ENCODE peak calls at places on chromosomes 11 and 22, in six cellular contexts. B is GM23248, C is GM23338, V is PC-3, N is MM.1S, Y is SK-N-SH. M is an unnamed sample. For H3F3A and H3K9me2, the result is how much of the 10 kb centered on the place peaks cover.

GRCh38 chr11:116445108-116446047 is 327.4 kb downstream of the BUD13 start:
- DNase-seq in B (no peak), C (peak), V (no peak), N (no peak), Y (no peak), M (no peak)

GRCh38 chr11:26477406-26477805 is 94.7 kb downstream of the MUC15 start:
- DNase-seq in V (no peak), Y (no peak), N (no peak), B (no peak), C (no peak), M (no peak)

GRCh38 chr11:44611088-44611487 is 45.6 kb downstream of the CD82 start:
- DNase-seq in V (no peak), C (no peak), B (peak), Y (no peak), N (no peak), M (no peak)

GRCh38 chr11:128394436-128395089 is 192.8 kb downstream of the ETS1 start:
- DNase-seq in C (no peak), Y (peak), B (peak), N (no peak), V (no peak), M (no peak)

GRCh38 chr11:106399075-106399500 is 321.6 kb downstream of the AASDHPPT start:
- DNase-seq in Y (peak), N (no peak), V (peak), C (no peak), B (peak), M (peak)

GRCh38 chr11:121358775-121359174 is 66.2 kb downstream of the SC5D start:
- DNase-seq in C (no peak), B (no peak), Y (no peak), V (no peak), N (no peak), M (no peak)

GRCh38 chr11:117538256-117538655 is 210.6 kb downstream of the CEP164 start:
- DNase-seq in B (no peak), V (no peak), N (no peak), C (no peak), Y (no peak), M (no peak)

GRCh38 chr11:83070878-83071640 is 638 bp downstream of the RAB30 start:
- DNase-seq in B (peak), N (no peak), V (no peak), Y (peak), C (peak), M (no peak)

GRCh38 chr11:133747409-133747808 is 97.9 kb downstream of the SPATA19 start:
- DNase-seq in N (no peak), C (no peak), Y (no peak), V (no peak), B (no peak), M (no peak)

GRCh38 chr11:105612766-105613165 is 2.9 kb downstream of the GRIA4 start:
- DNase-seq in B (no peak), V (no peak), Y (no peak), C (no peak), N (no peak), M (no peak)

GRCh38 chr11:15852179-15852578 is 504.2 kb downstream of the SOX6 start:
- DNase-seq in V (peak), N (no peak), Y (no peak), B (peak), C (peak), M (no peak)

GRCh38 chr11:13462311-13462927 is 603 bp downstream of the BTBD10 start:
- DNase-seq in B (peak), Y (peak), V (peak), N (peak), C (peak), M (peak)

GRCh38 chr22:35638408-35638807 is 9.8 kb upstream of the APOL6 start:
- DNase-seq in B (peak), V (no peak), C (no peak), N (no peak), Y (peak), M (no peak)

GRCh38 chr11:60515144-60515855 is at the start of gene MS4A13:
- DNase-seq in V (no peak), B (no peak), C (no peak), N (no peak), Y (peak), M (no peak)

GRCh38 chr22:46331496-46331895 is 4.0 kb upstream of the TRMU start:
- DNase-seq in N (no peak), V (no peak), Y (no peak), C (no peak), B (no peak), M (no peak)

GRCh38 chr22:23035557-23036277 is 34.6 kb upstream of the GNAZ start:
- DNase-seq in B (no peak), N (peak), Y (no peak), C (no peak), V (no peak), M (no peak)

GRCh38 chr22:19360862-19361261 is 69.3 kb upstream of the CLTCL1 start:
- DNase-seq in V (no peak), C (no peak), Y (no peak), B (no peak), N (no peak), M (no peak)

GRCh38 chr11:134890446-134890845 is 478.4 kb upstream of the B3GAT1 start:
- DNase-seq in Y (no peak), N (no peak), B (no peak), V (no peak), C (no peak), M (no peak)

GRCh38 chr11:34052608-34053160 is 1.2 kb downstream of the CAPRIN1 start:
- DNase-seq in Y (peak), C (peak), V (no peak), B (peak), N (peak), M (peak)

GRCh38 chr11:69210660-69211035 is 54.9 kb downstream of the SMIM38 start:
- DNase-seq in Y (no peak), C (no peak), V (no peak), N (no peak), B (no peak), M (no peak)

GRCh38 chr11:6249822-6250555 is 9.6 kb upstream of the CCKBR start:
- DNase-seq in V (peak), Y (peak), B (peak), N (no peak), C (no peak), M (peak)

GRCh38 chr11:65858354-65859133 is 564 bp upstream of the CFL1 start:
- DNase-seq in V (peak), Y (no peak), B (no peak), N (no peak), C (no peak), M (no peak)

GRCh38 chr11:65857500-65858353 is at the start of gene CFL1:
- DNase-seq in C (peak), B (peak), N (peak), V (peak), Y (peak), M (peak)

GRCh38 chr11:65860278-65861164 is at the start of gene MUS81:
- DNase-seq in Y (peak), N (peak), C (peak), B (peak), V (peak), M (peak)

GRCh38 chr11:65859812-65860277 is 388 bp upstream of the MUS81 start:
- DNase-seq in N (peak), C (no peak), B (peak), Y (no peak), V (no peak), M (no peak)

GRCh38 chr11:65859134-65859811 is 960 bp upstream of the MUS81 start:
- DNase-seq in C (peak), V (peak), N (peak), Y (peak), B (peak), M (peak)
- H3F3A ChIP-seq in C (under half), V (under half), N (under half), Y (under half), B (half or more), M (half or more)

GRCh38 chr11:118961591-118961990 is 5.5 kb downstream of the UPK2 start:
- DNase-seq in V (no peak), B (no peak), N (no peak), C (peak), Y (no peak), M (no peak)
- H3K9me2 ChIP-seq in V (under half), B (under half), N (under half), C (under half), Y (under half), M (under half)

GRCh38 chr11:20023082-20023426 is 137.2 kb downstream of the DBX1 start:
- DNase-seq in V (no peak), C (no peak), N (no peak), Y (no peak), B (no peak), M (no peak)
- H3F3A ChIP-seq in V (under half), C (under half), N (under half), Y (under half), B (under half), M (under half)

GRCh38 chr22:45179276-45180049 is 15.7 kb downstream of the NUP50 start:
- DNase-seq in B (no peak), V (no peak), C (no peak), Y (no peak), N (no peak), M (no peak)

GRCh38 chr22:45183974-45184373 is 20.2 kb downstream of the NUP50 start:
- DNase-seq in Y (no peak), N (no peak), V (no peak), B (no peak), C (no peak), M (no peak)

GRCh38 chr22:45181766-45182165 is 18.0 kb downstream of the NUP50 start:
- DNase-seq in C (no peak), Y (no peak), B (no peak), N (no peak), V (no peak), M (no peak)

GRCh38 chr22:45181240-45181639 is 17.5 kb downstream of the NUP50 start:
- DNase-seq in V (no peak), C (no peak), B (no peak), N (no peak), Y (no peak), M (no peak)

GRCh38 chr22:45180280-45180679 is 16.6 kb downstream of the NUP50 start:
- DNase-seq in N (no peak), B (no peak), V (no peak), Y (no peak), C (no peak), M (no peak)
- H3K9me2 ChIP-seq in N (under half), B (under half), V (under half), Y (under half), C (under half), M (under half)

GRCh38 chr11:111419641-111420327 is 40.7 kb upstream of the POU2AF1 start:
- DNase-seq in C (no peak), B (no peak), Y (no peak), N (no peak), V (no peak), M (no peak)
- H3F3A ChIP-seq in C (under half), B (under half), Y (under half), N (under half), V (under half), M (under half)

GRCh38 chr22:37215890-37216289 is 3.6 kb upstream of the SSTR3 start:
- DNase-seq in V (no peak), N (peak), Y (no peak), B (no peak), C (no peak), M (no peak)
- H3K9me2 ChIP-seq in V (under half), N (under half), Y (under half), B (under half), C (under half), M (under half)

GRCh38 chr11:35951659-35952058 is 7.8 kb downstream of the LDLRAD3 start:
- DNase-seq in N (no peak), Y (no peak), V (no peak), B (no peak), C (no peak), M (no peak)
- H3F3A ChIP-seq in N (under half), Y (under half), V (under half), B (under half), C (under half), M (under half)